ENCODE peak calls at places on chromosomes 6 and 20, in nine cellular contexts. One of them, this sample, is unnamed.
A peak's percentile ranks its signal among the peaks of the same experiment; 100 is the strongest.

GRCh38 chr20:12237772-12238171 is 320.1 kb downstream of the BTBD3 start:
- DNase-seq in retinal pigment epithelial cell: no peak
- DNase-seq in IMR-90: no peak
- DNase-seq in uterus: no peak
- DNase-seq in progenitor cell of endocrine pancreas: no peak
- DNase-seq in brain microvascular endothelial cell: no peak
- DNase-seq in psoas muscle: no peak
- DNase-seq in RWPE1: no peak
- DNase-seq in SK-N-SH: no peak
- DNase-seq in this sample: no peak

GRCh38 chr20:59955131-59955796 is 3.0 kb upstream of the CDH26 start:
- DNase-seq in retinal pigment epithelial cell: no peak
- DNase-seq in IMR-90: no peak
- DNase-seq in uterus: no peak
- DNase-seq in progenitor cell of endocrine pancreas: no peak
- DNase-seq in brain microvascular endothelial cell: no peak
- DNase-seq in psoas muscle: peak; percentile 57
- DNase-seq in RWPE1: peak; percentile 39
- DNase-seq in SK-N-SH: no peak
- DNase-seq in this sample: peak; percentile 41

GRCh38 chr20:36491901-36492617 is 49.3 kb upstream of the MYL9 start:
- DNase-seq in retinal pigment epithelial cell: no peak
- DNase-seq in IMR-90: no peak
- DNase-seq in uterus: no peak
- DNase-seq in progenitor cell of endocrine pancreas: no peak
- DNase-seq in brain microvascular endothelial cell: no peak
- DNase-seq in psoas muscle: no peak
- DNase-seq in RWPE1: peak; percentile 72
- DNase-seq in SK-N-SH: no peak
- DNase-seq in this sample: no peak

GRCh38 chr20:18679020-18679419 is 91.2 kb downstream of the DTD1 start:
- DNase-seq in retinal pigment epithelial cell: peak; percentile 61
- DNase-seq in IMR-90: peak; percentile 39
- DNase-seq in uterus: no peak
- DNase-seq in progenitor cell of endocrine pancreas: no peak
- DNase-seq in brain microvascular endothelial cell: peak; percentile 18
- DNase-seq in psoas muscle: no peak
- DNase-seq in RWPE1: no peak
- DNase-seq in SK-N-SH: no peak
- DNase-seq in this sample: no peak

GRCh38 chr20:20214757-20215275 is 153.1 kb upstream of the INSM1 start:
- DNase-seq in retinal pigment epithelial cell: no peak
- DNase-seq in IMR-90: no peak
- DNase-seq in uterus: no peak
- DNase-seq in progenitor cell of endocrine pancreas: no peak
- DNase-seq in brain microvascular endothelial cell: no peak
- DNase-seq in psoas muscle: no peak
- DNase-seq in RWPE1: no peak
- DNase-seq in SK-N-SH: no peak
- DNase-seq in this sample: no peak

GRCh38 chr6:74357329-74357728 is 661.3 kb downstream of the CD109 start:
- DNase-seq in retinal pigment epithelial cell: no peak
- DNase-seq in IMR-90: peak; percentile 46
- DNase-seq in uterus: no peak
- DNase-seq in progenitor cell of endocrine pancreas: no peak
- DNase-seq in brain microvascular endothelial cell: peak; percentile 25
- DNase-seq in psoas muscle: no peak
- DNase-seq in RWPE1: no peak
- DNase-seq in SK-N-SH: no peak
- DNase-seq in this sample: no peak

GRCh38 chr6:83378621-83379388 is 52.0 kb downstream of the ME1 start:
- DNase-seq in retinal pigment epithelial cell: no peak
- DNase-seq in IMR-90: peak; percentile 76
- DNase-seq in uterus: no peak
- DNase-seq in progenitor cell of endocrine pancreas: no peak
- DNase-seq in brain microvascular endothelial cell: peak; percentile 35
- DNase-seq in psoas muscle: no peak
- DNase-seq in RWPE1: no peak
- DNase-seq in SK-N-SH: no peak
- DNase-seq in this sample: no peak

GRCh38 chr6:38349795-38350194 is 289.9 kb downstream of the BTBD9 start:
- DNase-seq in retinal pigment epithelial cell: peak; percentile 71
- DNase-seq in IMR-90: peak; percentile 90
- DNase-seq in uterus: peak; percentile 21
- DNase-seq in progenitor cell of endocrine pancreas: no peak
- DNase-seq in brain microvascular endothelial cell: peak; percentile 53
- DNase-seq in psoas muscle: no peak
- DNase-seq in RWPE1: no peak
- DNase-seq in SK-N-SH: no peak
- DNase-seq in this sample: no peak

GRCh38 chr6:90256698-90257485 is 39.8 kb downstream of the BACH2 start:
- DNase-seq in retinal pigment epithelial cell: no peak
- DNase-seq in IMR-90: peak; percentile 90
- DNase-seq in uterus: no peak
- DNase-seq in progenitor cell of endocrine pancreas: no peak
- DNase-seq in brain microvascular endothelial cell: peak; percentile 65
- DNase-seq in psoas muscle: no peak
- DNase-seq in RWPE1: no peak
- DNase-seq in SK-N-SH: no peak
- DNase-seq in this sample: no peak

GRCh38 chr6:146028250-146028789 is 542 bp upstream of the GRM1 start:
- DNase-seq in retinal pigment epithelial cell: peak; percentile 20
- DNase-seq in IMR-90: peak; percentile 42
- DNase-seq in uterus: no peak
- DNase-seq in progenitor cell of endocrine pancreas: peak; percentile 79
- DNase-seq in brain microvascular endothelial cell: peak; percentile 24
- DNase-seq in psoas muscle: peak; percentile 68
- DNase-seq in RWPE1: peak; percentile 71
- DNase-seq in SK-N-SH: peak; percentile 58
- DNase-seq in this sample: peak; percentile 9

GRCh38 chr6:3165631-3166534 is 8.5 kb upstream of the TUBB2A start:
- DNase-seq in retinal pigment epithelial cell: no peak
- DNase-seq in IMR-90: peak; percentile 32
- DNase-seq in uterus: no peak
- DNase-seq in progenitor cell of endocrine pancreas: no peak
- DNase-seq in brain microvascular endothelial cell: peak; percentile 64
- DNase-seq in psoas muscle: no peak
- DNase-seq in RWPE1: no peak
- DNase-seq in SK-N-SH: no peak
- DNase-seq in this sample: no peak

DNA sequence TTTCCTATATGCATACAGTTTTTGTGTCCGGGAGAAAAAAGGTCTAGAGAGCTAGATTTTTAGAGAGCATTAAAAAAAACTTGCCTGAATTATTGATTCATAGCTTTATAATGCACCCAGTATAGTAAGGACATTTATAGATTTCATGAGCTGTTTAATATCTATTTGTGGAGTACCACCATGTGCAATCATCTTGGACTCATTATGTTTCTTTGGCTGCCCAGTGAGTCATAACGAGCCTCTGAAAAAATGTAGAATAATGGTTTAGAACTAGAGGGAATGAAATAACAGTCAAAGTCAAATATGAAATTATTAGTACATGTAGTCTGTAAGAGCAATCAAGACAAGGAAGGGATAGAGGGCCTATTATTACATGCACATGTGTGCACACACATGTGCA is 350.0 kb downstream of the CD83 start:
- DNase-seq in retinal pigment epithelial cell: no peak
- DNase-seq in IMR-90: peak; percentile 80
- DNase-seq in uterus: no peak
- DNase-seq in progenitor cell of endocrine pancreas: no peak
- DNase-seq in brain microvascular endothelial cell: no peak
- DNase-seq in psoas muscle: no peak
- DNase-seq in RWPE1: no peak
- DNase-seq in SK-N-SH: no peak
- DNase-seq in this sample: no peak
- TF ChIP-seq CTCF in retinal pigment epithelial cell: no peak
- TF ChIP-seq CTCF in IMR-90: no peak
- TF ChIP-seq CTCF in uterus: no peak
- TF ChIP-seq CTCF in progenitor cell of endocrine pancreas: no peak
- TF ChIP-seq CTCF in brain microvascular endothelial cell: no peak
- TF ChIP-seq CTCF in psoas muscle: no peak
- TF ChIP-seq CTCF in RWPE1: no peak
- TF ChIP-seq CTCF in SK-N-SH: no peak
- TF ChIP-seq CTCF in this sample: no peak

GRCh38 chr6:142301421-142302391 is at the start of gene ADGRG6:
- DNase-seq in retinal pigment epithelial cell: no peak
- DNase-seq in IMR-90: peak; percentile 28
- DNase-seq in uterus: no peak
- DNase-seq in progenitor cell of endocrine pancreas: peak; percentile 64
- DNase-seq in brain microvascular endothelial cell: no peak
- DNase-seq in psoas muscle: peak; percentile 56
- DNase-seq in RWPE1: peak; percentile 48
- DNase-seq in SK-N-SH: peak; percentile 26
- DNase-seq in this sample: peak; percentile 77
- TF ChIP-seq CTCF in retinal pigment epithelial cell: no peak
- TF ChIP-seq CTCF in IMR-90: peak; percentile 7
- TF ChIP-seq CTCF in uterus: no peak
- TF ChIP-seq CTCF in progenitor cell of endocrine pancreas: peak; percentile 43
- TF ChIP-seq CTCF in brain microvascular endothelial cell: no peak
- TF ChIP-seq CTCF in psoas muscle: no peak
- TF ChIP-seq CTCF in RWPE1: peak; percentile 25
- TF ChIP-seq CTCF in SK-N-SH: no peak
- TF ChIP-seq CTCF in this sample: no peak

GRCh38 chr6:6925391-6926164 is 182.2 kb upstream of the RREB1 start:
- DNase-seq in retinal pigment epithelial cell: no peak
- DNase-seq in IMR-90: peak; percentile 20
- DNase-seq in uterus: no peak
- DNase-seq in progenitor cell of endocrine pancreas: no peak
- DNase-seq in brain microvascular endothelial cell: peak; percentile 12
- DNase-seq in psoas muscle: peak; percentile 90
- DNase-seq in RWPE1: peak; percentile 20
- DNase-seq in SK-N-SH: no peak
- DNase-seq in this sample: no peak

GRCh38 chr6:6930223-6930880 is 177.4 kb upstream of the RREB1 start:
- DNase-seq in retinal pigment epithelial cell: no peak
- DNase-seq in IMR-90: no peak
- DNase-seq in uterus: no peak
- DNase-seq in progenitor cell of endocrine pancreas: no peak
- DNase-seq in brain microvascular endothelial cell: no peak
- DNase-seq in psoas muscle: no peak
- DNase-seq in RWPE1: no peak
- DNase-seq in SK-N-SH: no peak
- DNase-seq in this sample: no peak

GRCh38 chr6:6931047-6932025 is 176.4 kb upstream of the RREB1 start:
- DNase-seq in retinal pigment epithelial cell: no peak
- DNase-seq in IMR-90: no peak
- DNase-seq in uterus: no peak
- DNase-seq in progenitor cell of endocrine pancreas: no peak
- DNase-seq in brain microvascular endothelial cell: no peak
- DNase-seq in psoas muscle: no peak
- DNase-seq in RWPE1: no peak
- DNase-seq in SK-N-SH: no peak
- DNase-seq in this sample: no peak

GRCh38 chr6:6924708-6925107 is 183.1 kb upstream of the RREB1 start:
- DNase-seq in retinal pigment epithelial cell: no peak
- DNase-seq in IMR-90: no peak
- DNase-seq in uterus: no peak
- DNase-seq in progenitor cell of endocrine pancreas: no peak
- DNase-seq in brain microvascular endothelial cell: no peak
- DNase-seq in psoas muscle: peak; percentile 70
- DNase-seq in RWPE1: no peak
- DNase-seq in SK-N-SH: no peak
- DNase-seq in this sample: no peak

DNA sequence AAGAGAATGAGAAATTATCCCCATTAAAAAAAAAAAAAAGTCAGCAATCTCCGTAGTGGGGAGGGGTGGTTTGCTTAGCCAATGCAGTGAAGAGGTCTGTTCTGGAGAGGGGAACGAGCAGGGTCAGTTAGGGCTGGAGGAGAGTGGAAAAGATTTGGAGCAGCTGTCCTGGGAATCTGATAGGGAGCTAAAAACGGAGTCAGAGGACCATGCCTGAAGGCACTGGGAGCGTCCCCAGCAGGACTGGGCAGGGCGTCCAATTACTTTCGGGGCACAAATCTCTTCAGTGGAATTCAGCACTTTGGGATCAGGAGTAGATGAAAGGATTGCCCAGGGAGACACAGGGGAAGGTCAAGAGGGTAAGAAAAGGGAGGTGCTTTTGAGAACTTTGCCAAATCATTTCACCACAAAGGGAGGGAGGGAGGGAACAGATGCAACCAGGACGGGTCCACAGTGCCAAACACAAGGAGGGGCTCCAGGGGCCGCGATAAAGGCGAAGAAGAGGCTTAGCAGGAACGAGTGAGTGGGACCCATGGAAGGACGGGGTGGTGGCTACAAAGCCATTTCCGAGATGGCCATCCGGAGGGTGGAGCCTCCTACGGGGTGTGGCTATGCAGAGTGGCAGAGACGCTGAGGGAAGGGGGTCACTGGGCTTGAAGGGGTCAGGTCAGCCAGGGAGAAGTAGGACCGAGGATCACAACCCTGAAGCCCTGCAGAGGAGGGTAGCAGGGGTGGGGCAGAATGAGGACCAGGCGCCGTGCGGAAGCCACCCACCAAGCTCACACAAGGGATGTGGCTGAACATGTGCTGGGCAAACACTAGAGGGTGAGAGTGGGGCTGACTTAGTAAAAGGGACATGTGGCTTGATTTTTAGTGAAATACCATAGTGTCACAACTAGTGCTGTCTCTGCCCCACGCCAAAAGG is 180.1 kb upstream of the RREB1 start:
- DNase-seq in retinal pigment epithelial cell: no peak
- DNase-seq in IMR-90: no peak
- DNase-seq in uterus: no peak
- DNase-seq in progenitor cell of endocrine pancreas: no peak
- DNase-seq in brain microvascular endothelial cell: no peak
- DNase-seq in psoas muscle: peak; percentile 86
- DNase-seq in RWPE1: no peak
- DNase-seq in SK-N-SH: peak; percentile 25
- DNase-seq in this sample: no peak
- TF ChIP-seq CTCF in retinal pigment epithelial cell: no peak
- TF ChIP-seq CTCF in IMR-90: no peak
- TF ChIP-seq CTCF in uterus: no peak
- TF ChIP-seq CTCF in progenitor cell of endocrine pancreas: no peak
- TF ChIP-seq CTCF in brain microvascular endothelial cell: no peak
- TF ChIP-seq CTCF in psoas muscle: peak; percentile 31
- TF ChIP-seq CTCF in RWPE1: no peak
- TF ChIP-seq CTCF in SK-N-SH: no peak
- TF ChIP-seq CTCF in this sample: no peak

DNA sequence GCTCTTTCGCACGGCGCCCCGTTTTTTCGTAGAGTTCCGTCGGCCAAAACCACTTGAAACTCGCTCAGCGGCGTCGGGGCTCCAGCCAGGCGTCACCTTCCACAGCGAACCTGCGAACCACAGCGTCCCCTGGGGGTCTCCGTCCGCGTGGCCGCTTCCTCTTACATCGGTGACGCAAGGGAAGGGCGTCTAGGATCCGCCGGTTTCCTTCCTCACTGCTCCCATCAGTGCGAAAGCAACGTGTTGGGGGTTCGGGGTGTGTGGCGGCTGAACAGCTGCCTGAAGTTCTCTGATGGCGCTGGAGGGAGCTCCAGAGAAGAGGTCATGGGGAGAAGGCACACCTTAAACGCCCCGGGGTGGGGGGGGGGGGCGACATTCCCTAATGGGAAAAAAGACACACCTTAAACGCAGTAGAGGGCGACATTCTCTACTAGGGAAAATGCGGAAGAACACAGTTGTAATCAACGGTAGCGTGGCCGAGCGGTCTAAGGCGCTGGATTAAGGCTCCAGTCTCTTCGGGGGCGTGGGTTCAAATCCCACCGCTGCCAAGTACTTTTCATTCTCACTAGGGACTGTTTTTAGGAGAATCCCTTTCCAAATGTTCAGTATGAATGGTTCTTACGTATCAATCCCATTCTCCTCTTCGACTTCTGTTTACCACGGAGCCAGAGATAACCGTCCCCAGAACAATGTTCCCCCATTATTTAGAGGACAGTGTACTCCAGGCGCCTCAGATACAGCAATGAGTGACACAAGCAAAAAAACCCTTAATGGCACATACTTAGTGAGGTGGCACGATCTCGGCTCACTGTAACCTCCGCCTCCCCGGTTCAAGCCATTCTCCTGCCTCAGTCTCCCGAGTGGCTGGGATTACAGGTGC is 16.3 kb downstream of the ZNF311 start:
- DNase-seq in retinal pigment epithelial cell: no peak
- DNase-seq in IMR-90: peak; percentile 61
- DNase-seq in uterus: no peak
- DNase-seq in progenitor cell of endocrine pancreas: peak; percentile 58
- DNase-seq in brain microvascular endothelial cell: peak; percentile 66
- DNase-seq in psoas muscle: peak; percentile 75
- DNase-seq in RWPE1: peak; percentile 47
- DNase-seq in SK-N-SH: peak; percentile 47
- DNase-seq in this sample: no peak
- TF ChIP-seq CTCF in retinal pigment epithelial cell: peak; percentile 66
- TF ChIP-seq CTCF in IMR-90: peak; percentile 58
- TF ChIP-seq CTCF in uterus: no peak
- TF ChIP-seq CTCF in progenitor cell of endocrine pancreas: peak; percentile 72
- TF ChIP-seq CTCF in brain microvascular endothelial cell: peak; percentile 77
- TF ChIP-seq CTCF in psoas muscle: no peak
- TF ChIP-seq CTCF in RWPE1: peak; percentile 20
- TF ChIP-seq CTCF in SK-N-SH: peak; percentile 36
- TF ChIP-seq CTCF in this sample: no peak